ENCODE peak calls at places on chromosomes 16 and 17, in nine cellular contexts. A is ACHN, K is neural crest cell, S is T follicular helper cell, M is SHP77, W is cardiac muscle cell, D is neural progenitor cell, V is HTR-8/SVneo, B is body of pancreas. H is an unnamed sample.

GRCh38 chr17:73798111-73798748 is 154.0 kb upstream of the SDK2 start:
- DNase-seq in D (no peak), V (peak), W (peak), M (peak), K (no peak), S (no peak), A (peak), B (peak), H (no peak)

GRCh38 chr16:70594569-70594968 is 51.8 kb upstream of the IL34 start:
- DNase-seq in V (no peak), D (no peak), A (no peak), B (peak), K (no peak), M (no peak), W (no peak), S (no peak), H (no peak)

GRCh38 chr17:14201595-14201994 is 35.1 kb downstream of the CDRT15 start:
- DNase-seq in D (no peak), V (no peak), B (no peak), M (no peak), K (no peak), A (no peak), W (no peak), S (peak), H (peak)

GRCh38 chr17:80720624-80721577 is 176.3 kb downstream of the RPTOR start:
- DNase-seq in K (no peak), S (peak), D (no peak), M (peak), W (peak), B (peak), A (peak), V (no peak), H (peak)

GRCh38 chr17:68910256-68910705 is 44.9 kb downstream of the ABCA8 start:
- DNase-seq in D (peak), K (no peak), S (no peak), M (no peak), V (no peak), W (peak), B (no peak), A (no peak), H (no peak)

GRCh38 chr16:27851586-27851985 is 211.9 kb downstream of the GSG1L start:
- DNase-seq in K (no peak), W (no peak), M (no peak), A (no peak), D (no peak), S (no peak), V (no peak), B (no peak), H (peak)

GRCh38 chr17:30230596-30231125 is 4.8 kb downstream of the SLC6A4 start:
- DNase-seq in V (no peak), M (no peak), K (no peak), A (no peak), D (no peak), W (no peak), B (no peak), S (no peak), H (peak)

GRCh38 chr17:44607836-44608690 is 48.2 kb upstream of the MEIOC start:
- DNase-seq in K (no peak), M (peak), S (no peak), A (no peak), B (no peak), V (no peak), D (peak), W (peak), H (no peak)

GRCh38 chr17:73316919-73317505 is 5.2 kb upstream of the CDC42EP4 start:
- DNase-seq in B (no peak), W (peak), M (no peak), A (no peak), V (no peak), D (peak), S (no peak), K (no peak), H (no peak)

GRCh38 chr17:45873728-45874127 is 20.6 kb upstream of the MAPT start:
- DNase-seq in M (no peak), B (no peak), W (no peak), S (peak), K (no peak), A (no peak), V (peak), D (peak), H (peak)

GRCh38 chr16:4506450-4506849 is 30.3 kb downstream of the HMOX2 start:
- DNase-seq in B (peak), M (peak), S (peak), V (peak), D (peak), K (peak), W (peak), A (peak), H (peak)

GRCh38 chr17:75995385-75995925 is 5.2 kb upstream of the CDK3 start:
- DNase-seq in A (no peak), V (no peak), K (no peak), W (no peak), M (no peak), D (no peak), S (no peak), B (no peak), H (no peak)

GRCh38 chr17:76635659-76636360 is 7.7 kb downstream of the ST6GALNAC1 start:
- DNase-seq in W (peak), S (no peak), V (peak), M (no peak), A (no peak), B (no peak), K (no peak), D (no peak), H (no peak)

GRCh38 chr16:1929105-1929504 is 10.9 kb upstream of the HS3ST6 start:
- DNase-seq in V (peak), D (no peak), K (no peak), B (peak), S (no peak), M (no peak), A (peak), W (peak), H (no peak)

GRCh38 chr17:77666881-77667395 is 291.6 kb upstream of the TNRC6C start:
- DNase-seq in V (no peak), S (peak), M (no peak), B (no peak), A (no peak), W (no peak), K (no peak), D (no peak), H (peak)

GRCh38 chr16:3113765-3114479 is 1.5 kb downstream of the ZNF205 start:
- DNase-seq in S (no peak), A (no peak), D (no peak), M (no peak), V (no peak), B (no peak), K (no peak), W (no peak), H (no peak)

GRCh38 chr17:21360048-21360447 is 16.1 kb upstream of the KCNJ12 start:
- DNase-seq in S (no peak), M (no peak), D (no peak), V (no peak), K (no peak), A (no peak), B (no peak), W (no peak), H (no peak)

GRCh38 chr17:43766413-43767052 is 7.9 kb upstream of the SOST start:
- DNase-seq in W (peak), V (peak), B (peak), A (peak), D (peak), S (peak), M (peak), K (peak), H (peak)

GRCh38 chr17:3940965-3941698 is 23.1 kb downstream of the ATP2A3 start:
- DNase-seq in A (no peak), D (no peak), W (no peak), K (no peak), V (no peak), M (no peak), S (no peak), B (no peak), H (no peak)

GRCh38 chr16:12706628-12707027 is 97.1 kb downstream of the CPPED1 start:
- DNase-seq in B (no peak), D (no peak), S (no peak), W (no peak), M (no peak), V (no peak), A (no peak), K (no peak), H (no peak)

GRCh38 chr17:8019665-8020064 is 17.2 kb downstream of the GUCY2D start:
- DNase-seq in B (no peak), K (no peak), V (no peak), S (no peak), A (no peak), M (no peak), D (no peak), W (no peak), H (no peak)

GRCh38 chr16:9258423-9259051 is 167.1 kb downstream of the HAPSTR1 start:
- DNase-seq in S (no peak), B (peak), M (peak), V (peak), A (peak), D (peak), W (peak), K (peak), H (no peak)

GRCh38 chr16:2296662-2297505 is 29.0 kb upstream of the RNPS1 start:
- DNase-seq in K (peak), B (peak), W (peak), V (peak), D (peak), S (no peak), M (peak), A (peak), H (no peak)

GRCh38 chr17:2222901-2223616 is 80.5 kb downstream of the SMG6 start:
- DNase-seq in M (no peak), W (peak), A (no peak), S (peak), D (peak), V (no peak), B (peak), K (no peak), H (peak)

H was measured in activated effector memory CD4-positive, alpha-beta T cell treated with anti-CD3 and anti-CD28 coated beads, Interleukin-2, amount 50 U/mL, for 16 hours.